ENCODE peak calls at places on chromosome 10, in nine cellular contexts. W is cardiac fibroblast; M is AG10803; F is stimulated activated effector memory CD8-positive, alpha-beta T cell treated with anti-CD3 and anti-CD28 coated beads, Interleukin-12 subunit alpha, Interleukin-12 subunit beta, amount 100 ng/mL, for 72 hours; H is CMK; J is activated CD8-positive, alpha-beta memory T cell treated with anti-CD3 and anti-CD28 coated beads for 24 hours; G is LoVo; U is HEK293T; N is COR-L47. V is an unnamed sample.

GRCh38 chr10:49585387-49585786 is 24.7 kb upstream of the SLC18A3 start:
- DNase-seq in W (peak; percentile 65), M (peak; percentile 29), F (no peak), H (no peak), J (no peak), G (no peak), U (no peak), N (no peak), V (no peak)

GRCh38 chr10:49512121-49512809 is 26.7 kb downstream of the ERCC6 start:
- DNase-seq in W (peak; percentile 55), M (peak; percentile 31), F (no peak), H (no peak), J (no peak), G (peak; percentile 45), U (peak; percentile 40), N (no peak), V (no peak)

GRCh38 chr10:62243647-62243997 is 25.0 kb downstream of the RTKN2 start:
- DNase-seq in W (no peak), M (no peak), F (no peak), H (no peak), J (no peak), G (no peak), U (no peak), N (no peak), V (no peak)

GRCh38 chr10:27861781-27862180 is 116.2 kb upstream of the MKX start:
- DNase-seq in W (no peak), M (peak; percentile 17), F (no peak), H (no peak), J (no peak), G (no peak), U (no peak), N (no peak), V (no peak)

GRCh38 chr10:103083266-103083976 is 109.7 kb downstream of the NT5C2 start:
- DNase-seq in W (no peak), M (no peak), F (no peak), H (no peak), J (no peak), G (no peak), U (no peak), N (no peak), V (no peak)

GRCh38 chr10:89567566-89568245 is 32.3 kb upstream of the SLC16A12 start:
- DNase-seq in W (peak; percentile 25), M (peak; percentile 5), F (no peak), H (no peak), J (no peak), G (no peak), U (no peak), N (no peak), V (no peak)

GRCh38 chr10:69049564-69049955 is 38.3 kb upstream of the SRGN start:
- DNase-seq in W (no peak), M (no peak), F (no peak), H (no peak), J (no peak), G (no peak), U (no peak), N (no peak), V (no peak)

GRCh38 chr10:103333934-103334520 is 16.9 kb downstream of the PCGF6 start:
- DNase-seq in W (peak; percentile 49), M (peak; percentile 28), F (no peak), H (no peak), J (no peak), G (peak; percentile 41), U (peak; percentile 23), N (peak; percentile 3), V (peak; percentile 1)

GRCh38 chr10:79168231-79168630 is 99.5 kb downstream of the ZMIZ1 start:
- DNase-seq in W (no peak), M (no peak), F (no peak), H (no peak), J (no peak), G (no peak), U (no peak), N (no peak), V (no peak)

GRCh38 chr10:55311823-55312431 is 510.9 kb upstream of the PCDH15 start:
- DNase-seq in W (no peak), M (no peak), F (no peak), H (no peak), J (no peak), G (no peak), U (no peak), N (no peak), V (no peak)

GRCh38 chr10:125377368-125377767 is 217.0 kb upstream of the CTBP2 start:
- DNase-seq in W (peak; percentile 54), M (peak; percentile 41), F (no peak), H (no peak), J (no peak), G (no peak), U (no peak), N (no peak), V (no peak)

V was measured in NCI-H1417 treated with DMSO at 0.1 percent for 48 hours.